ENCODE peak calls at places on chromosomes 11 and 22, in eight cellular contexts. R, K, W, G, O, C, U and N are unnamed samples.

GRCh38 chr11:24634606-24635160 is 137.8 kb downstream of the LUZP2 start:
- DNase-seq in W (no peak), U (peak; percentile 64), C (no peak), G (no peak), K (no peak), R (no peak), O (no peak), N (no peak)

GRCh38 chr11:88402192-88402715 is 64.7 kb upstream of the CTSC start:
- DNase-seq in C (no peak), R (peak; percentile 81), K (no peak), W (peak; percentile 90), G (no peak), U (peak; percentile 78), O (peak; percentile 69), N (no peak)

GRCh38 chr22:22720201-22720723 is 75.8 kb downstream of the GGTLC2 start:
- DNase-seq in O (peak; percentile 75), U (peak; percentile 34), W (peak; percentile 34), R (peak; percentile 57), K (no peak), C (no peak), G (no peak), N (peak; percentile 73)

GRCh38 chr11:416051-416756 is 1.4 kb upstream of the SIGIRR start:
- DNase-seq in C (no peak), R (no peak), W (no peak), O (no peak), U (no peak), G (no peak), K (no peak), N (no peak)

GRCh38 chr22:38973289-38974169 is 8.6 kb upstream of the APOBEC3B start:
- DNase-seq in W (peak; percentile 17), O (peak; percentile 40), R (peak; percentile 49), U (peak; percentile 55), K (no peak), C (no peak), G (peak; percentile 70), N (peak; percentile 69)

GRCh38 chr22:28369849-28370248 is 309.8 kb downstream of the TTC28 start:
- DNase-seq in W (no peak), R (no peak), U (no peak), K (no peak), O (peak; percentile 6), G (no peak), C (no peak), N (no peak)

GRCh38 chr11:76626266-76626665 is 44.3 kb downstream of the LRRC32 start:
- DNase-seq in G (no peak), O (no peak), W (no peak), C (no peak), R (no peak), U (no peak), K (no peak), N (no peak)

GRCh38 chr11:2943711-2944118 is 14.5 kb upstream of the PHLDA2 start:
- DNase-seq in G (peak; percentile 73), O (no peak), U (no peak), K (no peak), R (no peak), C (no peak), W (no peak), N (no peak)

GRCh38 chr22:44242946-44243724 is 62.4 kb downstream of the PARVG start:
- DNase-seq in O (no peak), R (no peak), U (no peak), K (no peak), W (no peak), C (no peak), G (no peak), N (no peak)

GRCh38 chr11:9462806-9463537 is 2.2 kb downstream of the ZNF143 start:
- DNase-seq in R (no peak), W (no peak), U (peak; percentile 61), C (no peak), G (no peak), K (no peak), O (peak; percentile 9), N (no peak)

GRCh38 chr11:33869511-33870422 is 22.1 kb downstream of the LMO2 start:
- DNase-seq in O (peak; percentile 45), R (peak; percentile 50), U (peak; percentile 21), C (peak; percentile 23), G (peak; percentile 81), K (no peak), W (peak; percentile 2), N (peak; percentile 74)